ENCODE peak calls at places on chromosome 1, in ten cellular contexts. I, C, R, N, Y, A, D, H, Z and V are unnamed samples. For H3K9me2, the result is how much of the 10 kb centered on the place peaks cover.

GRCh38 chr1:228344631-228345072 is 62.0 kb downstream of the TRIM11 start:
- DNase-seq in Z (no peak), R (no peak), H (no peak), I (no peak), Y (no peak), N (peak), D (no peak), A (no peak), C (no peak), V (no peak)

GRCh38 chr1:241598234-241598633 is 41.9 kb downstream of the CHML start:
- DNase-seq in Y (no peak), A (no peak), R (peak), H (peak), D (no peak), Z (no peak), N (no peak), I (no peak), C (no peak), V (no peak)

GRCh38 chr1:69824932-69825331 is 257.2 kb downstream of the LRRC7 start:
- DNase-seq in R (no peak), H (no peak), A (no peak), Z (no peak), I (no peak), C (no peak), Y (no peak), N (no peak), D (no peak), V (peak)

GRCh38 chr1:23168079-23168461 is 586 bp downstream of the LUZP1 start:
- DNase-seq in H (peak), C (peak), D (no peak), Y (no peak), I (no peak), A (peak), Z (peak), N (no peak), R (peak), V (peak)

GRCh38 chr1:100955322-100955721 is 59.4 kb downstream of the SLC30A7 start:
- DNase-seq in Z (peak), N (peak), D (no peak), C (no peak), I (no peak), H (no peak), A (no peak), R (no peak), Y (no peak), V (peak)

GRCh38 chr1:116988908-116989307 is 12.7 kb upstream of the CD101 start:
- DNase-seq in Y (no peak), D (no peak), H (no peak), C (no peak), N (no peak), A (no peak), Z (no peak), R (no peak), I (no peak), V (peak)

GRCh38 chr1:16394977-16395376 is 27.9 kb downstream of the SZRD1 start:
- DNase-seq in C (no peak), D (no peak), I (no peak), A (no peak), Z (no peak), R (no peak), Y (no peak), H (no peak), N (no peak), V (no peak)

GRCh38 chr1:190762325-190762724 is 284.7 kb upstream of the BRINP3 start:
- DNase-seq in C (no peak), R (no peak), Y (no peak), N (no peak), A (no peak), I (no peak), H (no peak), D (no peak), Z (no peak), V (no peak)

GRCh38 chr1:153907134-153907533 is 15.6 kb downstream of the GATAD2B start:
- DNase-seq in I (no peak), R (no peak), D (no peak), N (no peak), A (no peak), Z (no peak), C (no peak), Y (no peak), H (no peak), V (no peak)

GRCh38 chr1:240245629-240246020 is 153.9 kb downstream of the FMN2 start:
- DNase-seq in I (no peak), N (no peak), C (no peak), D (no peak), Y (no peak), H (no peak), A (no peak), Z (no peak), R (no peak), V (peak)

GRCh38 chr1:226656201-226656600 is 82.9 kb downstream of the ITPKB start:
- DNase-seq in A (peak), D (no peak), Z (no peak), R (peak), H (peak), I (no peak), N (no peak), Y (peak), C (no peak), V (no peak)

GRCh38 chr1:102970496-102971078 is 137.7 kb downstream of the COL11A1 start:
- DNase-seq in C (peak), D (peak), Y (peak), N (peak), A (peak), R (peak), H (peak), Z (peak), I (peak), V (peak)

GRCh38 chr1:99705385-99705784 is 59.5 kb downstream of the PALMD start:
- DNase-seq in C (no peak), Y (no peak), N (no peak), R (no peak), I (no peak), H (no peak), A (no peak), Z (no peak), D (no peak), V (peak)

GRCh38 chr1:181036107-181036843 is 2.5 kb downstream of the MR1 start:
- DNase-seq in H (no peak), R (peak), C (no peak), Z (no peak), D (no peak), A (no peak), I (no peak), Y (no peak), N (no peak), V (no peak)

GRCh38 chr1:44294588-44295007 is 60.5 kb downstream of the ERI3 start:
- DNase-seq in Y (peak), H (no peak), A (no peak), I (peak), D (no peak), N (no peak), R (peak), C (peak), Z (peak), V (peak)
- H3K27ac ChIP-seq in Y (no peak), H (no peak), A (no peak), I (no peak), D (no peak), N (no peak), R (no peak), C (no peak), Z (no peak), V (no peak)

GRCh38 chr1:230143534-230143933 is 76.5 kb downstream of the GALNT2 start:
- DNase-seq in N (no peak), R (no peak), C (no peak), Z (peak), I (no peak), A (no peak), D (no peak), H (peak), Y (no peak), V (no peak)
- H3K4me2 ChIP-seq in N (no peak), R (no peak), C (peak), Z (no peak), I (no peak), A (no peak), D (no peak), H (peak), Y (no peak), V (no peak)

GRCh38 chr1:98211271-98211840 is 290.5 kb upstream of the DPYD start:
- DNase-seq in Y (no peak), H (no peak), Z (no peak), I (no peak), R (no peak), N (no peak), A (no peak), D (no peak), C (no peak), V (no peak)
- H3K9me2 ChIP-seq in Y (under half), H (under half), Z (under half), I (under half), R (under half), N (under half), A (under half), D (under half), C (under half), V (under half)

GRCh38 chr1:59188413-59189213 is 108.3 kb upstream of the FGGY start:
- DNase-seq in N (no peak), Y (no peak), R (no peak), D (no peak), H (no peak), Z (no peak), I (no peak), C (no peak), A (no peak), V (no peak)
- H3K27ac ChIP-seq in N (no peak), Y (no peak), R (no peak), D (no peak), H (no peak), Z (no peak), I (no peak), C (no peak), A (no peak), V (no peak)

GRCh38 chr1:175146535-175147213 is 45.9 kb downstream of the KIAA0040 start:
- DNase-seq in I (peak), C (peak), Y (peak), Z (peak), H (peak), N (peak), R (peak), A (peak), D (peak), V (peak)
- H3K4me2 ChIP-seq in I (peak), C (peak), Y (peak), Z (peak), H (no peak), N (peak), R (no peak), A (peak), D (peak), V (no peak)

GRCh38 chr1:205600085-205600484 is 31.7 kb downstream of the ELK4 start:
- DNase-seq in D (no peak), Y (no peak), C (no peak), I (no peak), H (no peak), R (no peak), N (peak), A (no peak), Z (no peak), V (peak)
- H3K9me2 ChIP-seq in D (under half), Y (under half), C (under half), I (under half), H (under half), R (under half), N (under half), A (under half), Z (under half), V (under half)